ENCODE peak calls at places on chromosomes 6 and 20, in nine cellular contexts. J is cardiac fibroblast, G is lower lobe of right lung, H is astrocyte, U is A549, W is transverse colon, N is AG10803, C is tibial artery, Q is heart right ventricle. V is an unnamed sample.

GRCh38 chr6:84908304-84908904 is 144.0 kb upstream of the TBX18 start:
- DNase-seq in J (no peak), G (no peak), H (no peak), U (no peak), W (no peak), N (no peak), C (no peak), Q (no peak), V (no peak)

GRCh38 chr6:137896647-137897046 is 29.6 kb downstream of the TNFAIP3 start:
- DNase-seq in J (no peak), G (no peak), H (no peak), U (no peak), W (no peak), N (no peak), C (no peak), Q (no peak), V (no peak)

GRCh38 chr6:38248500-38249234 is 391.1 kb downstream of the BTBD9 start:
- DNase-seq in J (no peak), G (no peak), H (peak; percentile 56), U (no peak), W (no peak), N (no peak), C (no peak), Q (no peak), V (no peak)

GRCh38 chr6:3884007-3884745 is 35.0 kb downstream of the FAM50B start:
- DNase-seq in J (peak; percentile 71), G (no peak), H (peak; percentile 62), U (peak; percentile 60), W (no peak), N (peak; percentile 76), C (no peak), Q (no peak), V (no peak)

GRCh38 chr6:112128208-112128607 is 40.8 kb downstream of the FAM229B start:
- DNase-seq in J (no peak), G (no peak), H (no peak), U (no peak), W (no peak), N (no peak), C (no peak), Q (no peak), V (no peak)

GRCh38 chr20:47125553-47126373 is 230.7 kb downstream of the ZMYND8 start:
- DNase-seq in J (peak; percentile 49), G (no peak), H (peak; percentile 43), U (no peak), W (no peak), N (peak; percentile 51), C (no peak), Q (no peak), V (no peak)

GRCh38 chr20:62583424-62583920 is 58.8 kb upstream of the SLCO4A1 start:
- DNase-seq in J (peak; percentile 19), G (no peak), H (no peak), U (peak; percentile 47), W (no peak), N (peak; percentile 18), C (no peak), Q (no peak), V (no peak)

GRCh38 chr6:129710722-129711631 is 1.0 kb upstream of the ARHGAP18 start:
- DNase-seq in J (no peak), G (no peak), H (no peak), U (no peak), W (no peak), N (no peak), C (no peak), Q (no peak), V (no peak)

GRCh38 chr20:14860410-14860814 is 523.0 kb upstream of the FLRT3 start:
- DNase-seq in J (no peak), G (no peak), H (no peak), U (peak; percentile 69), W (no peak), N (no peak), C (no peak), Q (no peak), V (peak; percentile 29)

GRCh38 chr6:119602215-119603178 is 252.9 kb upstream of the MAN1A1 start:
- DNase-seq in J (peak; percentile 30), G (no peak), H (peak; percentile 56), U (no peak), W (no peak), N (peak; percentile 63), C (no peak), Q (no peak), V (no peak)

GRCh38 chr6:110554966-110555460 is 78.6 kb upstream of the SLC22A16 start:
- DNase-seq in J (no peak), G (no peak), H (no peak), U (no peak), W (no peak), N (no peak), C (no peak), Q (no peak), V (no peak)

GRCh38 chr6:147075326-147075840 is 128.8 kb upstream of the STXBP5 start:
- DNase-seq in J (no peak), G (no peak), H (no peak), U (no peak), W (no peak), N (no peak), C (no peak), Q (no peak), V (no peak)

GRCh38 chr20:45080867-45081616 is 19.9 kb downstream of the KCNS1 start:
- DNase-seq in J (no peak), G (no peak), H (no peak), U (peak; percentile 16), W (no peak), N (no peak), C (no peak), Q (no peak), V (no peak)
- TF ChIP-seq CTCF in J (peak; percentile 45), G (peak; percentile 13), H (peak; percentile 45), U (peak; percentile 21), W (peak; percentile 6), N (peak; percentile 53), C (no peak), Q (no peak), V (no peak)

GRCh38 chr6:14121936-14122344 is 4.4 kb downstream of the CD83 start:
- DNase-seq in J (no peak), G (peak; percentile 55), H (no peak), U (no peak), W (peak; percentile 24), N (no peak), C (peak; percentile 44), Q (no peak), V (no peak)
- H3K4me3 ChIP-seq in J (no peak overlapping the region), G (no peak overlapping the region), H (no peak overlapping the region), U (no peak overlapping the region), W (no peak overlapping the region), N (no peak overlapping the region), C (no peak overlapping the region), Q (no peak overlapping the region), V (no peak overlapping the region)

GRCh38 chr20:33667245-33668086 is 723 bp downstream of the ACTL10 start:
- DNase-seq in J (peak; percentile 82), G (peak; percentile 69), H (no peak), U (no peak), W (peak; percentile 88), N (peak; percentile 59), C (no peak), Q (peak; percentile 42), V (peak; percentile 69)

GRCh38 chr20:33668791-33669155 is 2.0 kb downstream of the ACTL10 start:
- DNase-seq in J (no peak), G (no peak), H (no peak), U (no peak), W (no peak), N (no peak), C (no peak), Q (no peak), V (no peak)

GRCh38 chr20:33664762-33665144 is 2.0 kb upstream of the ACTL10 start:
- DNase-seq in J (no peak), G (no peak), H (no peak), U (no peak), W (no peak), N (no peak), C (no peak), Q (no peak), V (peak; percentile 16)

GRCh38 chr20:33668087-33668790 is 1.5 kb downstream of the ACTL10 start:
- DNase-seq in J (no peak), G (peak; percentile 86), H (no peak), U (peak; percentile 51), W (no peak), N (no peak), C (peak; percentile 72), Q (peak; percentile 76), V (peak; percentile 83)

DNA sequence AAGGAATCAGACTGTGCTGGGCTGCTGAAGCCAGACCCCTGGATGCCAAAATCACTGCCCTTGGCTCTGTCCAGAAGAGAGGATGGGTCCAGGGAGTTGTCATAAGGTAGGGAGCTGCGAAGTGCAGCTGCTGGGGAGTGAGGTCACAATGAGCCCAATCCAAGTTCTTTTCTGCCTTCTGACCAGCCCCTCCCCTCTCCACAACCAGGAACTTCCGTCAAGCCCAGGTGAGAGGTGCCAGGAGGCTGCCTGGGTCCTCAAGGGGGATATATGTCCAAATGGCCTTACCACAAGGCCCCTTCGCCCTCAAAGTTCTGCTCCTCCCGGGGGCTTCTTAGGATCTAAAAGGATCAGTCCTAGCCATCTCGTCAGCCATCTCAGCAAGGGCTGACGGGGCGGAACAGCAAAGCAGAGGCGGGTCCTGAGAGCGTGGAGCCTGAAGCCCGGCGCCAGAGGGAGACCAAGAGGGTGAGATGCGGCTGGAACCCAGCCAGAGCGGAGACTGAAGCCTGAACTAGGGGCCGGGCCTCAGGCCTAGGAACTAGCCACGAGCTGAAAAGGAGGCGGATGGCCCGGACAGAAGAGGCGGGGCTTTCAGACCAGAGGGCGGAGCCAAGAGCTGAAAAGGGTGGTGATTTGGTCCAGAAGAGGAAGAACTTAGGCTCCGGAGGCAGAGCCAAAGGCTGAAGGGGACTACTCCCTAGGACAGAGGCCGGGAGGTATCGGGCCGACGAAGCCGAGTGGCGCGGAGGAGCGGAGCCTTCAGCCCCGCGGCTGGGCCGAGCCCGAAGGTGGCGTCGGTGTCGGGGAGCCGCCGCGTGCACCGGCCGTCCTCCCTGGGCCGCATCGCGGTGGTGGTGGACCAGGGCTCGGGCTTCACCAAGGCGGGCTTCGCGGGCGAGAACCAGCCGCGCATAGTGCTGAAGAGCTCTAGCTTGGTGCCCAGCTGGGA is at the start of gene ACTL10:
- DNase-seq in J (peak; percentile 99), G (peak; percentile 98), H (peak; percentile 90), U (no peak), W (peak; percentile 99), N (peak; percentile 95), C (peak; percentile 99), Q (peak; percentile 98), V (peak; percentile 99)
- TF ChIP-seq CTCF in J (peak; percentile 53), G (peak; percentile 44), H (no peak), U (no peak), W (peak; percentile 30), N (peak; percentile 43), C (peak; percentile 39), Q (peak; percentile 64), V (peak; percentile 45)

GRCh38 chr6:75676377-75676776 is 72.7 kb upstream of the MYO6 start:
- DNase-seq in J (no peak), G (no peak), H (no peak), U (no peak), W (no peak), N (no peak), C (no peak), Q (no peak), V (no peak)

DNA sequence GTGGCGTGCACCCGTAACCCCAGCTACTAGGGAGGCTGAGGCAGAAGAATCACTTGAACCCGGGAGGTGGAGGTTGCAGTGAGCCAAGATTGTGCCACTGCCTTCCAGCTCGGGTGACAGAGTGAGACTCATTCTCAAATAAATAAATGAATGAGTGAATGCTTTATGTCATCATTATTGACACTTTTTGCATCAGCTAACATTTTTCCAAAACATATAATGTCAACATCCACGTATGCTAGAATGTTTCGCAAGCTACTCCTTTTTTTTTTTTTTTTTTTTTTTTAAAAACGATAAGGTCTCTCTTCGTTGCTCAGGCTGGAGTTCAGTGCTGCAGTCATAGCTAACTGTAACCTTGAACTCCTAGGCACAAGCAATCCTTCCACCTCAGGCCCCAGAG is 72.2 kb downstream of the SENP6 start:
- DNase-seq in J (peak; percentile 3), G (no peak), H (no peak), U (peak; percentile 15), W (no peak), N (no peak), C (no peak), Q (no peak), V (no peak)
- H3K4me3 ChIP-seq in J (no peak overlapping the region), G (no peak overlapping the region), H (no peak overlapping the region), U (no peak overlapping the region), W (no peak overlapping the region), N (no peak overlapping the region), C (no peak overlapping the region), Q (no peak overlapping the region), V (no peak overlapping the region)